ENCODE peak calls at places on chromosome 22, in six cellular contexts. Y is tibial nerve, T is IMR-90, X is cardiac muscle cell, C is lower lobe of right lung, W is heart left ventricle. E is an unnamed sample. For H3K9me3, the result is how much of the 10 kb centered on the place peaks cover.

GRCh38 chr22:41575533-41575932 is 14.1 kb downstream of the PMM1 start:
- DNase-seq in Y (no peak), C (no peak), T (no peak), W (no peak), X (no peak), E (no peak)

GRCh38 chr22:20728523-20729190 is 45.3 kb upstream of the SERPIND1 start:
- DNase-seq in Y (no peak), X (no peak), T (no peak), C (no peak), W (no peak), E (no peak)

GRCh38 chr22:29231971-29232959 is 26.6 kb downstream of the EMID1 start:
- DNase-seq in X (peak), Y (no peak), C (no peak), W (peak), T (no peak), E (no peak)

GRCh38 chr22:47187558-47187957 is 425.1 kb downstream of the TBC1D22A start:
- DNase-seq in T (no peak), X (no peak), W (no peak), Y (no peak), C (no peak), E (no peak)

GRCh38 chr22:24426436-24426835 is 963 bp upstream of the ADORA2A start:
- DNase-seq in T (no peak), X (no peak), C (no peak), W (peak), Y (no peak), E (no peak)

GRCh38 chr22:25025586-25025985 is 73.1 kb downstream of the KIAA1671 start:
- DNase-seq in T (no peak), C (no peak), Y (no peak), X (no peak), W (no peak), E (no peak)

GRCh38 chr22:47042861-47043496 is 280.5 kb downstream of the TBC1D22A start:
- DNase-seq in Y (no peak), T (no peak), W (peak), X (no peak), C (peak), E (no peak)

GRCh38 chr22:20249797-20250354 is 18.2 kb downstream of the RTN4R start:
- DNase-seq in Y (peak), T (peak), X (peak), W (no peak), C (no peak), E (no peak)

GRCh38 chr22:22431271-22432220 is 77.0 kb downstream of the ZNF280B start:
- DNase-seq in Y (peak), W (peak), T (peak), C (peak), X (peak), E (peak)

DNA sequence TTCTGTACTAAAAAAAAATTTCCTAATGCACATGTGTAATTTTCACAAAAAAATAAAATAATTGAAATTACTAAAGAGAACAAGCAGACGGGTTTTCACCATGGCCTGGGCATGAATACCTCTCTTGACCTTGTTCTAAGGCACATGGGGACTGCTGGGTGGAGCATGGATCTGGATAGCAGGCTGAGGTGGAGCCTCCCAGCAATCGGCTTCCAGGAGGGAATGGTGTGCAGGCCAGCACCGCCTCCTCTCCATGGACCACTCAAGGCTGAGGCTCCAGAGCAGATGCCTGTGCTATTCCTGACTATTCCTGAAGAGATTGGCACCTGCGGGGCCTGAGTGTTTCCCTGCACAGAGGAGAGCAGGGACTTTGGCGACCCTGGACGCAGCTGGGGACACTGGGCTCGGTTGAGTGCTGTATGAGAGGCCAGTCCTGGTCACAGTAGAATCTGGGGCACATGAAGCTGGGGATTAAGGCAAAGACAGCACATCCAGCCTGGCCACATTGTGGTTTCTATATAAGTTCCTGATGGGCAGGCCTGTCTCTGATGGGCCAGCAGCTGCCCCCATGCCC is 963.6 kb downstream of the BRD1 start:
- DNase-seq in Y (no peak), T (no peak), X (no peak), W (no peak), C (no peak), E (no peak)
- H3K9me3 ChIP-seq in Y (under half), T (under half), X (under half), W (under half), C (under half), E (half or more)

GRCh38 chr22:26168934-26169311 is 339 bp upstream of the SEZ6L start:
- DNase-seq in W (no peak), Y (no peak), C (no peak), X (no peak), T (no peak), E (no peak)

GRCh38 chr22:26170112-26170492 is 840 bp downstream of the SEZ6L start:
- DNase-seq in Y (no peak), W (no peak), X (no peak), T (no peak), C (no peak), E (no peak)

GRCh38 chr22:26168199-26168915 is 905 bp upstream of the SEZ6L start:
- DNase-seq in T (no peak), X (no peak), W (no peak), C (no peak), Y (no peak), E (no peak)

GRCh38 chr22:26170795-26171194 is 1.5 kb downstream of the SEZ6L start:
- DNase-seq in Y (no peak), W (no peak), C (no peak), T (no peak), X (no peak), E (no peak)

DNA sequence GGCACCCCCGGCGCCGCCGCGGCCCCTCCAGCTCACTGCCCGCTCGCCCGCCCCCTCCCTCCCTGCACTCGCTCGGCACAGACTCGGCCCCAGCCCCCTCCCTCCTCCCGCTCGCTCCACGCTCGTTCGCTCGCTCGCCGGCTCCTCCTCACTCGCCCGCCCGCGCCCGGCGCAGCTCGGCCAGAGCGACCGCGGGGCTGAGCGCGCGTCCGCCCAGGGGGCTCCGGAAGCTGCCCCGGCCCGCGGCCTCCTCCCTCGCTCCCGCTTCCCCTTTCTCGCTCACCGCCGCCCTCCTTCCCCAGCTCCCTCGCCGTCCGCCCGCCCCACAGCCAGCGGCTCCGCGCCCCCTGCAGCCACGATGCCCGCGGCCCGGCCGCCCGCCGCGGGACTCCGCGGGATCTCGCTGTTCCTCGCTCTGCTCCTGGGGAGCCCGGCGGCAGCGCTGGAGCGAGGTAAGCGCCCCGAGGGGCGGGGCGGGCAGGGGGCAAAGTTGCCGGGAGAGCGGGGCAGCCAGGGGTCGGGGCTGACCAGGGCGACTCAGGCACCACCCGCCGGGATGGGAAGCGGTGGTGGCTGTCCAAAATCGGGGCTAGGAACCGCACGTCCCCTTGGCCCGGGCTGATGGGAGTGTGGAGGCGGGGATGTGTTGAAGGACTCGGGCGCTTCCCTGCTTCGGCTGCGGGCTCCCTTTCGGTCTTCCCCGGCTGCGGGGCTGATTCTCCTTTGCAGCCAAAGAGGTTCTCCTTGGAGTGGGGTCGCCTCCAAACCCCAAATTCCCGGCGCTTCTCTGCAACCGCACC is at the start of gene SEZ6L:
- DNase-seq in T (no peak), Y (no peak), C (peak), W (peak), X (no peak), E (no peak)
- H3K27ac ChIP-seq in T (no peak), Y (no peak), C (no peak), W (no peak), X (no peak), E (no peak)

DNA sequence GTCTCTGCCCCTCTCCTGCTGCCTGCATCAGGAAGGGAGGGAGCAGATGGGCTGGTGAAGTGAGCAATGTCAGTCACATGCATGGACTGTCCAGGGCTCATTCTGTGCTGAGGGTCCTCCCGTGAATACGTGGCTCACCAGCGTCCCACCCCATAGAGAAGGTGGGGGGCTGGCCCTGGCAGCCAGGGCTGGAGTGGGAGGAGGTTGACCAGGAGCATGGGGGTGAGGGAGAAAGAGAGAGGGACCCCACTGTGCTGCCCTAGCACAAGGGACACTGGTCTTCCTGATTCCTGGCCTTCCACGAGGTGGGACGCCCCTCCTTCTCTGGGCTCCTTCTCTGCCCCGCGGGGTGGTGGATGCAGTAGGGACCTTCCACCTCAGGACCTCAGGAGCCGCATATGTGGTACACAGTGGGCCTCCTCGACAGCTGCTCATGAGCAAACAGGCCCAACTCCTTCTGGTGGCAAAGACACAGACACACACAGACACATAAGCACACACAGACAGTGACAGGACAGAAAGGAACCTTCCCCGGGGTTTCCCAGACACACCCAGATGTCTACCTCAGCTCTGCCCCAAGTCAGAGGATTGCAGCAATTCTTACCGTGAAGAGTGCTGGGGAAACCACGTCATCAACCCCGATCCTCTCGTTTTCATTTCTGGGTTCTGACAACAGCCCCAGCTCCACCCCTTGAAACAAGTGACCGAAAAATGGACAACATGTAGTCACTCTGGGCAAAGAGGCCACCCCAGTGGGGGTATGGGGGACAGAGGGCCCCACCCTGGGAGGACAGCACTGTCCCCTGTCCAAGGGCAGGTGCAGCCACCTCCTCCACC is 3.6 kb upstream of the APOBEC3A start:
- DNase-seq in C (no peak), W (no peak), T (no peak), Y (no peak), X (no peak), E (no peak)
- H3K9me3 ChIP-seq in C (under half), W (under half), T (under half), Y (under half), X (under half), E (under half)

GRCh38 chr22:36366291-36366708 is 21.5 kb downstream of the MYH9 start:
- DNase-seq in X (no peak), Y (no peak), T (peak), C (no peak), W (no peak), E (no peak)

GRCh38 chr22:36367066-36367465 is 20.7 kb downstream of the MYH9 start:
- DNase-seq in T (no peak), Y (no peak), X (no peak), C (no peak), W (no peak), E (no peak)

GRCh38 chr22:36368359-36368983 is 19.3 kb downstream of the MYH9 start:
- DNase-seq in X (peak), Y (no peak), T (peak), W (no peak), C (no peak), E (peak)

GRCh38 chr22:36369004-36369921 is 18.5 kb downstream of the MYH9 start:
- DNase-seq in C (no peak), T (peak), Y (no peak), W (no peak), X (no peak), E (no peak)

DNA sequence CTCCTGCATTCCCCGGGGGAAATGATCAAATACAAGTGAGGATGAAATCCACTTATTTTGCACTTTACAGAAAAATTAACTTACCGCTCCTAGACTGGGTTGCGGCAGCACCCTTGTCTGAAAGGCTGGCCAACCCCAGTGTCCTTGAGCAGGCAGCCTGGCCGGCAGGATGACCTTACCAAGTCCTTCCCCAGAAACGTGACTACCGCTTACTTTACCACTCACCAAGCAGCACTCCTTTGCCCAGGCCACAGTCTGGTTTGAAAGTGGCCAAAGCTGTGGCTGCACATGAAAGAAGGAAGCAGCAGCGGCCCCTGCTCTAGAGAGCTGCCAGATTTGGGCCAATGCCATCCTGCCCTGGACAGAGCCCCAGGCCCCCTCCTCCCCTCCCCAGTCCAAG is 20.3 kb downstream of the MYH9 start:
- DNase-seq in C (peak), T (no peak), Y (no peak), X (no peak), W (no peak), E (no peak)
- H3K27ac ChIP-seq in C (peak), T (peak), Y (peak), X (peak), W (peak), E (peak)

DNA sequence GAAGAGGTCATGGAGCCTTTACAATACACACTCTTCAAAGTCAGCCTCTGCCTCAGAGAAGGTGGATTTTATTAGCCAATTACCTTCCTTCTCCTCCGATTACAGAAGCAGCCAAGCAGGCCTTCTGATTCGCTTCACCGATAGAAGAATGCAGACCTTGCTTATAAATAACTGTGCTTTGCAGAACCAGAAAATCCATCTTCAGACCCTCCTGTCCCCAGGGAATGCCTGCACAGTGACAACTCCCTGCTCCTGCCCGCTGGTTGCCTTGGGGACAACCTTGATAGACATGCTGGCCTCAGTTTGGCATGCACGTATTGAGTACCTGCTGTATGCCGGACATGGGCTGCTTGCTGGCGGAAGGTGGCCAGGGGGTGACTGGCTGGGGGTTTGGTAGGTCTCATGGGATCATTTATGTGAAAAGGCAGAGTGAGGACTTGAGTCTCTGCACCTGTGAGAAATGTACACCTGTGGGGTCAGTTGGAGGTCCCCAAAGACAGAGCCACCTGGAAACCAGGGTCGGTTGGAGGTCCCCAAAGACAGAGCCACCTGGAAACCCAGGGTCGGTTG is 1238.7 kb downstream of the BRD1 start:
- DNase-seq in Y (no peak), C (peak), X (no peak), W (no peak), T (no peak), E (no peak)
- H3K9me3 ChIP-seq in Y (under half), C (under half), X (under half), W (under half), T (half or more), E (half or more)

GRCh38 chr22:45338795-45339194 is 29.1 kb downstream of the FAM118A start:
- DNase-seq in X (no peak), C (no peak), T (no peak), Y (no peak), W (no peak), E (no peak)

GRCh38 chr22:45335021-45335818 is 25.5 kb downstream of the FAM118A start:
- DNase-seq in C (no peak), T (no peak), W (peak), Y (no peak), X (no peak), E (no peak)

GRCh38 chr22:45337536-45337935 is 27.8 kb downstream of the FAM118A start:
- DNase-seq in T (no peak), X (no peak), W (no peak), C (no peak), Y (no peak), E (no peak)

GRCh38 chr22:45335854-45336492 is 26.2 kb downstream of the FAM118A start:
- DNase-seq in W (no peak), X (no peak), Y (no peak), C (no peak), T (no peak), E (no peak)

DNA sequence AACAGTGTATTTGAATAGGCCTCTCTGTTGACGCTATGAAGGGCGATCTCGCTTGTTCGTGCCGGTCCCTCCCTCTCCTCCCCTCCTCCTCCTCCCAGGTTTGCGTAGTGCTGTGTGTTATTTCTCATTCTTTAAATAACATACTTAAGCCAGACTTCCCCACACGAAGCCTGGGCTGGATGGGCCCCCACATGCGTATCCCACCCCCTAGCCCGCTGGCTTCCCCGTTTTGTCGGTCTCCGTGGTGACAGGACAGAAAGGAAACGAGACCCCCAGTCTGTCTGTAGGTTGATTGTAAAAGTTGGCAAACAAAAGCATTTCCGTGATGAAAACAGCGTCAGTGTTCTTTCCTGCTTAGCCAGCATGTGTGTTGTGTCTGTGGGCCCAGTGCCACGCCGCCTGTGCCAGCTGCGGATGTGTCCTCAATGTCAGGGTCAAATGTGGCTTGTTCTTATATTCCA is 27.3 kb downstream of the FAM118A start:
- DNase-seq in T (no peak), C (peak), W (peak), Y (peak), X (peak), E (no peak)
- H3K27ac ChIP-seq in T (no peak), C (peak), W (peak), Y (no peak), X (no peak), E (no peak)

GRCh38 chr22:45995405-45996101 is 18.6 kb upstream of the WNT7B start:
- DNase-seq in C (peak), T (no peak), Y (no peak), X (no peak), W (peak), E (no peak)

GRCh38 chr22:45997077-45997774 is 20.3 kb upstream of the WNT7B start:
- DNase-seq in W (peak), X (peak), T (peak), C (peak), Y (peak), E (peak)

GRCh38 chr22:45994516-45995404 is 17.8 kb upstream of the WNT7B start:
- DNase-seq in T (peak), X (peak), Y (peak), C (peak), W (peak), E (no peak)

GRCh38 chr22:45997775-45998637 is 21.0 kb upstream of the WNT7B start:
- DNase-seq in C (peak), T (no peak), Y (no peak), X (no peak), W (peak), E (no peak)

DNA sequence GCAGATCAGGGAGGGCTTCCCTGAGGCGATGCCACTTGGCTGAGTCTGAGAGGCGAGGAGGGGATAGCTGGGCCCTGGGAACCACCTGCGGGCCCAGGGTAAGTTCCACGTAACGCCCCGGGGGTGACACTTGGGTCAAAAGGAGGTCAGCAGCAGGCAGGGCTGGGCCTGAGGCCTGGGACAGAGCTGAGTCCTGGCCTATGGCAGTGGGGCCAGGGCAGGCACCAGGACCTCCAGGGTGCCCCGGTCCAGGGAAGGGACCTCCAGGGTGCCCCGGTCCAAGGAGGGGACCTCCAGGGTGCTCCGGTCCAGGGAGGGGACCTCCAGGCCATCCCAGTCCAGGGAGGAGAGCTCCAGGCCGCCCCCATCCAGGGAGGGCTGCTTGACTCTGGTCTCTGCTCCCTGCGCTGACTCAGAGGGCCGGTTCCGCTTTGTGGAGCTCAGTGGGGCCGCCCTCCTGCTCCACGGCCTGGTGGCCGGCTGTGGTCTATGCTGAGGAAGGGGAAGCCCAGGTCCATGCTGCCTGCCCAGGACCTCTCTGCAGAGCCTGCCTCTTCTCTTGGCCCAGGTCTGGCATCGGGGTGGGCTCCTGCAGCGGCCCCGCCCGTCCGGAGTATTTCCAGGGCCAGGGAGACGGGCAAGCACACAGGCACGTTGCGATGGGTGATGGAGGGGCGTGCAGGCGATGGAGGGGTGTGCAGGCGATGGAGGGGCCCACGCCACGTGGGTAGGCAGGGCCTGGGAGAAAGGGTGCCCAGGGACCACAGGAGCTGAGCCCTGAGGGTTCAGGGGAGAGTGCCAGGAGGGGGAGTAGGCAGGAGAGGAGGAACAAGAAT is 19.5 kb upstream of the WNT7B start:
- DNase-seq in W (peak), Y (no peak), T (peak), C (peak), X (peak), E (no peak)
- H3K9me3 ChIP-seq in W (under half), Y (under half), T (under half), C (under half), X (under half), E (under half)